ENCODE peak calls at places on chromosomes 13 and 19, in four cellular contexts. One of them, this sample, is unnamed. For H3K9me3, the result is how much of the 10 kb centered on the place peaks cover.

GRCh38 chr13:100987993-100988392 is 313.4 kb upstream of the TMTC4 start:
- DNase-seq in lower lobe of right lung: no peak
- DNase-seq in adrenal gland: no peak
- DNase-seq in cardiac muscle cell: no peak
- DNase-seq in this sample: no peak

GRCh38 chr19:35045667-35046300 is 4.3 kb downstream of the HPN start:
- DNase-seq in adrenal gland: no peak
- DNase-seq in lower lobe of right lung: no peak
- DNase-seq in cardiac muscle cell: peak
- DNase-seq in this sample: no peak

GRCh38 chr19:56476671-56477428 is at the start of gene ZNF667:
- DNase-seq in cardiac muscle cell: peak
- DNase-seq in adrenal gland: peak
- DNase-seq in lower lobe of right lung: no peak
- DNase-seq in this sample: no peak

GRCh38 chr13:113354831-113355610 is 8.9 kb downstream of the GRTP1 start:
- DNase-seq in adrenal gland: no peak
- DNase-seq in lower lobe of right lung: peak
- DNase-seq in cardiac muscle cell: no peak
- DNase-seq in this sample: no peak

GRCh38 chr19:16308081-16308480 is 16.5 kb upstream of the KLF2 start:
- DNase-seq in cardiac muscle cell: no peak
- DNase-seq in adrenal gland: no peak
- DNase-seq in lower lobe of right lung: no peak
- DNase-seq in this sample: no peak

GRCh38 chr13:57632276-57633140 is 964 bp downstream of the PCDH17 start:
- DNase-seq in adrenal gland: peak
- DNase-seq in lower lobe of right lung: peak
- DNase-seq in cardiac muscle cell: peak
- DNase-seq in this sample: no peak

GRCh38 chr13:110361365-110361911 is 54.4 kb downstream of the COL4A2 start:
- DNase-seq in lower lobe of right lung: no peak
- DNase-seq in cardiac muscle cell: peak
- DNase-seq in adrenal gland: peak
- DNase-seq in this sample: no peak

GRCh38 chr13:20989883-20990282 is 71.5 kb downstream of the LATS2 start:
- DNase-seq in cardiac muscle cell: no peak
- DNase-seq in adrenal gland: peak
- DNase-seq in lower lobe of right lung: no peak
- DNase-seq in this sample: no peak

GRCh38 chr13:54614729-54615128 is 1586.1 kb downstream of the OLFM4 start:
- DNase-seq in lower lobe of right lung: no peak
- DNase-seq in cardiac muscle cell: no peak
- DNase-seq in adrenal gland: no peak
- DNase-seq in this sample: no peak

GRCh38 chr19:47231215-47232054 is 436 bp upstream of the BBC3 start:
- DNase-seq in cardiac muscle cell: peak
- DNase-seq in lower lobe of right lung: peak
- DNase-seq in adrenal gland: peak
- DNase-seq in this sample: peak

GRCh38 chr13:58655086-58655485 is 1023.5 kb downstream of the PCDH17 start:
- DNase-seq in adrenal gland: no peak
- DNase-seq in cardiac muscle cell: no peak
- DNase-seq in lower lobe of right lung: no peak
- DNase-seq in this sample: no peak

GRCh38 chr13:23583491-23583890 is 13.3 kb downstream of the TNFRSF19 start:
- DNase-seq in cardiac muscle cell: peak
- DNase-seq in lower lobe of right lung: no peak
- DNase-seq in adrenal gland: no peak
- DNase-seq in this sample: no peak

GRCh38 chr13:112144616-112145220 is 77.8 kb downstream of the SOX1 start:
- DNase-seq in adrenal gland: no peak
- DNase-seq in lower lobe of right lung: no peak
- DNase-seq in cardiac muscle cell: no peak
- DNase-seq in this sample: no peak

GRCh38 chr19:30842926-30843325 is 470.7 kb downstream of the ZNF536 start:
- DNase-seq in cardiac muscle cell: no peak
- DNase-seq in adrenal gland: no peak
- DNase-seq in lower lobe of right lung: no peak
- DNase-seq in this sample: no peak

GRCh38 chr19:8361921-8362793 is 1.8 kb upstream of the ANGPTL4 start:
- DNase-seq in lower lobe of right lung: peak
- DNase-seq in cardiac muscle cell: peak
- DNase-seq in adrenal gland: peak
- DNase-seq in this sample: no peak

GRCh38 chr13:33003458-33004019 is 12.7 kb upstream of the KL start:
- DNase-seq in cardiac muscle cell: no peak
- DNase-seq in adrenal gland: no peak
- DNase-seq in lower lobe of right lung: no peak
- DNase-seq in this sample: no peak

GRCh38 chr13:59587030-59587429 is 576.7 kb downstream of the DIAPH3 start:
- DNase-seq in cardiac muscle cell: no peak
- DNase-seq in adrenal gland: no peak
- DNase-seq in lower lobe of right lung: no peak
- DNase-seq in this sample: no peak

GRCh38 chr13:25879466-25879865 is 172.3 kb downstream of the SHISA2 start:
- DNase-seq in cardiac muscle cell: no peak
- DNase-seq in lower lobe of right lung: no peak
- DNase-seq in adrenal gland: no peak
- DNase-seq in this sample: no peak

GRCh38 chr13:97259787-97260641 is 37.9 kb downstream of the MBNL2 start:
- DNase-seq in adrenal gland: peak
- DNase-seq in lower lobe of right lung: no peak
- DNase-seq in cardiac muscle cell: peak
- DNase-seq in this sample: no peak

GRCh38 chr13:113971471-113972231 is 2.2 kb downstream of the C13orf46 start:
- DNase-seq in cardiac muscle cell: no peak
- DNase-seq in lower lobe of right lung: peak
- DNase-seq in adrenal gland: no peak
- DNase-seq in this sample: no peak

GRCh38 chr13:84118845-84119409 is 236.7 kb upstream of the SLITRK1 start:
- DNase-seq in cardiac muscle cell: peak
- DNase-seq in lower lobe of right lung: no peak
- DNase-seq in adrenal gland: no peak
- DNase-seq in this sample: no peak

GRCh38 chr13:105971312-105971711 is 564.1 kb downstream of the EFNB2 start:
- DNase-seq in cardiac muscle cell: no peak
- DNase-seq in adrenal gland: no peak
- DNase-seq in lower lobe of right lung: no peak
- DNase-seq in this sample: no peak

GRCh38 chr13:51590966-51591627 is 6.8 kb downstream of the WDFY2 start:
- DNase-seq in lower lobe of right lung: no peak
- DNase-seq in cardiac muscle cell: peak
- DNase-seq in adrenal gland: peak
- DNase-seq in this sample: no peak

GRCh38 chr19:55795021-55795420 is 26.1 kb downstream of the RFPL4AL1 start:
- DNase-seq in adrenal gland: no peak
- DNase-seq in cardiac muscle cell: no peak
- DNase-seq in lower lobe of right lung: no peak
- DNase-seq in this sample: no peak

GRCh38 chr19:47112166-47112663 is 1.4 kb downstream of the ZC3H4 start:
- DNase-seq in cardiac muscle cell: peak
- DNase-seq in lower lobe of right lung: peak
- DNase-seq in adrenal gland: peak
- DNase-seq in this sample: peak

GRCh38 chr19:495440-496332 is 600 bp upstream of the MADCAM1 start:
- DNase-seq in adrenal gland: no peak
- DNase-seq in cardiac muscle cell: peak
- DNase-seq in lower lobe of right lung: peak
- DNase-seq in this sample: no peak

GRCh38 chr13:112821340-112822055 is 131.7 kb downstream of the ATP11A start:
- DNase-seq in cardiac muscle cell: no peak
- DNase-seq in lower lobe of right lung: no peak
- DNase-seq in adrenal gland: no peak
- DNase-seq in this sample: no peak

GRCh38 chr13:37656247-37656940 is 57.8 kb upstream of the POSTN start:
- DNase-seq in lower lobe of right lung: no peak
- DNase-seq in adrenal gland: no peak
- DNase-seq in cardiac muscle cell: peak
- DNase-seq in this sample: no peak

GRCh38 chr19:35673121-35673804 is 6.9 kb downstream of the UPK1A start:
- DNase-seq in adrenal gland: peak
- DNase-seq in lower lobe of right lung: no peak
- DNase-seq in cardiac muscle cell: peak
- DNase-seq in this sample: peak

GRCh38 chr13:65914707-65915106 is 1315.4 kb downstream of the PCDH9 start:
- DNase-seq in cardiac muscle cell: peak
- DNase-seq in lower lobe of right lung: no peak
- DNase-seq in adrenal gland: no peak
- DNase-seq in this sample: no peak

GRCh38 chr13:73833331-73834070 is 300.7 kb downstream of the KLF12 start:
- DNase-seq in lower lobe of right lung: no peak
- DNase-seq in cardiac muscle cell: no peak
- DNase-seq in adrenal gland: no peak
- DNase-seq in this sample: no peak

GRCh38 chr13:58472483-58472882 is 840.9 kb downstream of the PCDH17 start:
- DNase-seq in lower lobe of right lung: no peak
- DNase-seq in adrenal gland: no peak
- DNase-seq in cardiac muscle cell: no peak
- DNase-seq in this sample: no peak

GRCh38 chr13:97091202-97091601 is 96.9 kb upstream of the OXGR1 start:
- DNase-seq in cardiac muscle cell: no peak
- DNase-seq in lower lobe of right lung: no peak
- DNase-seq in adrenal gland: no peak
- DNase-seq in this sample: no peak

GRCh38 chr19:32404939-32405430 is 585 bp upstream of the DPY19L3 start:
- DNase-seq in adrenal gland: peak
- DNase-seq in lower lobe of right lung: peak
- DNase-seq in cardiac muscle cell: peak
- DNase-seq in this sample: no peak

GRCh38 chr19:13985771-13986347 is 20.3 kb downstream of the RFX1 start:
- DNase-seq in adrenal gland: no peak
- DNase-seq in lower lobe of right lung: no peak
- DNase-seq in cardiac muscle cell: no peak
- DNase-seq in this sample: no peak

GRCh38 chr13:25232937-25233515 is 54.3 kb downstream of the MTMR6 start:
- DNase-seq in cardiac muscle cell: peak
- DNase-seq in adrenal gland: no peak
- DNase-seq in lower lobe of right lung: no peak
- DNase-seq in this sample: no peak

GRCh38 chr19:36093687-36094086 is 17.3 kb upstream of the OVOL3 start:
- DNase-seq in adrenal gland: no peak
- DNase-seq in cardiac muscle cell: peak
- DNase-seq in lower lobe of right lung: no peak
- DNase-seq in this sample: no peak

GRCh38 chr13:103883698-103884097 is 817.5 kb upstream of the SLC10A2 start:
- DNase-seq in adrenal gland: no peak
- DNase-seq in lower lobe of right lung: no peak
- DNase-seq in cardiac muscle cell: peak
- DNase-seq in this sample: no peak

GRCh38 chr19:30085394-30085793 is 143.4 kb downstream of the URI1 start:
- DNase-seq in cardiac muscle cell: peak
- DNase-seq in lower lobe of right lung: peak
- DNase-seq in adrenal gland: peak
- DNase-seq in this sample: no peak

DNA sequence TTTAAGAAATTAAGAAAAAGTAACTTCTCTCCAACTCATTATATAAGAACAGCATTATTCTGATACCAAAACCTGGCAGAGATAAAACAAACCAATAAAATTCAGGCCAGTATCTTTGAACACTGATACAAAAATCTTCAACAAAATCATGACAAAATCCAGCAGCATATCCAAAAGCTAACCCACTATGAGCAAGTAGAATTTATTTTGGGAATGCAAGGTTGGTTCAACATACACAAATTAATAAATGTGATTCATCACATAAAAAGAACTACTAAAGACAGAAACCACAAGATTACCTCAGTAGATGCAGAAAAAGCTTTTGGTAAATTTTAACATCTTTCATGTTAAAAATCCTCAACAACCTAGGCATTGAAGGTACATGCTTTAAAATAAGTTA is 12.3 kb downstream of the ZNF91 start:
- DNase-seq in cardiac muscle cell: no peak
- DNase-seq in lower lobe of right lung: no peak
- DNase-seq in adrenal gland: no peak
- DNase-seq in this sample: no peak
- H3K9me3 ChIP-seq in cardiac muscle cell: under half
- H3K9me3 ChIP-seq in lower lobe of right lung: half or more
- H3K9me3 ChIP-seq in adrenal gland: under half
- H3K9me3 ChIP-seq in this sample: half or more

GRCh38 chr19:4707322-4707721 is 16.3 kb downstream of the DPP9 start:
- DNase-seq in lower lobe of right lung: no peak
- DNase-seq in adrenal gland: no peak
- DNase-seq in cardiac muscle cell: no peak
- DNase-seq in this sample: no peak
- H3K27ac ChIP-seq in lower lobe of right lung: peak
- H3K27ac ChIP-seq in adrenal gland: no peak
- H3K27ac ChIP-seq in cardiac muscle cell: no peak
- H3K27ac ChIP-seq in this sample: no peak

DNA sequence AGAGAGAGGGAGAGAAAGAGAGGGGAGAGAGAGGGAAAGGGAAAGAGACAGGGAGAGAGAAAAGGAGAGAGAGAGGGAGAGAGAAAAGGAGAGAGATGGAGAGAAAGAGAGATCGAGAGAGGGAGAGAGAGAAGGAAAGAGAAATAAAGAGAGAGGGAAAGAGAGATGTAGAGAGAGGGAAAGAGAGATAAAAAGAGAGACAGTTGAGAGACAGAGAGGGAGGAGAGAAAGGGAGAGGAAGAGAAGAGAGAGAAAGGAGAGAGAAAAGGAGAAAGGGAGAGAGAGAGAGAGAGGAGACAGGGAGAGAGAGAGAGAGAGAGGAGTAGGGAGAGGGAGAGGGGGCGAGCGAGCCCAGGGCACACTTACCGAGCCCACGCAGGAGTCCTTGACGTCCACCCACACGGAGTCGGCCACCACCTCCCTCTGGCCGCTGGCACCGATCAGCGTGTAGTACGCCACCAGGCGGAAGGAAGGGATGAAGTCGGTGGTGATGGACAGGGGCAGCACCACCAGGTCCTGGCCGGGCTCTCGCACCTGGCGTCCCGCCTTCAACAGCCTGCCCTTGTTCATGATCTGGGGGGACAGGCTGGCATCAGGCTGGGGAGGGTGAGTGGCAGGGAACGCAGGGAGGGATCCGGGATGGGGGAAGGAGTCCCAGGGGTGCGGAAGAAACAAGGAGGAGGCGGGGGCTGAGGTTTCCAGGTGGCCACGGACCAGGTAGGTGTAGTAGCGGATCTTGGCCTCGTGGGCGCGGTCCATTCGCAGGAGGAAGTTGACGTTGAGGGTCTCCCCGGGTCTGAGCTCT is 10.0 kb downstream of the C3 start:
- DNase-seq in cardiac muscle cell: no peak
- DNase-seq in lower lobe of right lung: peak
- DNase-seq in adrenal gland: no peak
- DNase-seq in this sample: no peak
- TF ChIP-seq CTCF in cardiac muscle cell: no peak
- TF ChIP-seq CTCF in lower lobe of right lung: no peak
- TF ChIP-seq CTCF in adrenal gland: no peak
- TF ChIP-seq CTCF in this sample: no peak

GRCh38 chr19:37412700-37413099 is 41.8 kb downstream of the ZNF527 start:
- DNase-seq in cardiac muscle cell: no peak
- DNase-seq in adrenal gland: no peak
- DNase-seq in lower lobe of right lung: no peak
- DNase-seq in this sample: no peak

GRCh38 chr19:37413243-37414084 is 42.6 kb downstream of the ZNF527 start:
- DNase-seq in lower lobe of right lung: no peak
- DNase-seq in cardiac muscle cell: peak
- DNase-seq in adrenal gland: no peak
- DNase-seq in this sample: no peak
- H3K9me3 ChIP-seq in lower lobe of right lung: half or more
- H3K9me3 ChIP-seq in cardiac muscle cell: under half
- H3K9me3 ChIP-seq in adrenal gland: half or more
- H3K9me3 ChIP-seq in this sample: half or more

This sample was measured in CD4-positive, alpha-beta T cell.